ENCODE peak calls at places on chromosomes 5 and 9, in ten cellular contexts. One of them, this sample, is unnamed.

GRCh38 chr5:103668281-103668680 is 105.7 kb upstream of the NUDT12 start:
- DNase-seq in RWPE1: no peak
- DNase-seq in hippocampal formation: no peak
- DNase-seq in GM13977: no peak
- DNase-seq in mucosa of descending colon: no peak
- DNase-seq in NCI-H526 treated with DMSO at 0.1 percent for 48 hours: no peak
- DNase-seq in heart left ventricle: no peak
- DNase-seq in HS-5: no peak
- DNase-seq in heart right ventricle: no peak
- DNase-seq in HTR-8/SVneo: no peak
- DNase-seq in this sample: no peak

GRCh38 chr9:20771721-20772120 is 87.7 kb downstream of the FOCAD start:
- DNase-seq in RWPE1: no peak
- DNase-seq in hippocampal formation: no peak
- DNase-seq in GM13977: no peak
- DNase-seq in mucosa of descending colon: no peak
- DNase-seq in NCI-H526 treated with DMSO at 0.1 percent for 48 hours: no peak
- DNase-seq in heart left ventricle: no peak
- DNase-seq in HS-5: no peak
- DNase-seq in heart right ventricle: no peak
- DNase-seq in HTR-8/SVneo: no peak
- DNase-seq in this sample: no peak

GRCh38 chr5:87900419-87900818 is 368.2 kb downstream of the TMEM161B start:
- DNase-seq in RWPE1: no peak
- DNase-seq in hippocampal formation: no peak
- DNase-seq in GM13977: no peak
- DNase-seq in mucosa of descending colon: no peak
- DNase-seq in NCI-H526 treated with DMSO at 0.1 percent for 48 hours: no peak
- DNase-seq in heart left ventricle: no peak
- DNase-seq in HS-5: no peak
- DNase-seq in heart right ventricle: no peak
- DNase-seq in HTR-8/SVneo: no peak
- DNase-seq in this sample: no peak

GRCh38 chr5:83475540-83476469 is 4.3 kb downstream of the VCAN start:
- DNase-seq in RWPE1: peak; percentile 60
- DNase-seq in hippocampal formation: no peak
- DNase-seq in GM13977: no peak
- DNase-seq in mucosa of descending colon: no peak
- DNase-seq in NCI-H526 treated with DMSO at 0.1 percent for 48 hours: no peak
- DNase-seq in heart left ventricle: no peak
- DNase-seq in HS-5: peak; percentile 71
- DNase-seq in heart right ventricle: no peak
- DNase-seq in HTR-8/SVneo: peak; percentile 15
- DNase-seq in this sample: no peak

GRCh38 chr9:107243757-107244156 is 39.3 kb upstream of the RAD23B start:
- DNase-seq in RWPE1: peak; percentile 91
- DNase-seq in hippocampal formation: no peak
- DNase-seq in GM13977: no peak
- DNase-seq in mucosa of descending colon: no peak
- DNase-seq in NCI-H526 treated with DMSO at 0.1 percent for 48 hours: no peak
- DNase-seq in heart left ventricle: no peak
- DNase-seq in HS-5: peak; percentile 77
- DNase-seq in heart right ventricle: no peak
- DNase-seq in HTR-8/SVneo: no peak
- DNase-seq in this sample: no peak

GRCh38 chr5:147659166-147659929 is 123.2 kb downstream of the JAKMIP2 start:
- DNase-seq in RWPE1: no peak
- DNase-seq in hippocampal formation: no peak
- DNase-seq in GM13977: no peak
- DNase-seq in mucosa of descending colon: peak; percentile 63
- DNase-seq in NCI-H526 treated with DMSO at 0.1 percent for 48 hours: no peak
- DNase-seq in heart left ventricle: no peak
- DNase-seq in HS-5: no peak
- DNase-seq in heart right ventricle: no peak
- DNase-seq in HTR-8/SVneo: no peak
- DNase-seq in this sample: no peak

GRCh38 chr5:112772095-112772494 is 34.4 kb downstream of the APC start:
- DNase-seq in RWPE1: peak; percentile 5
- DNase-seq in hippocampal formation: no peak
- DNase-seq in GM13977: no peak
- DNase-seq in mucosa of descending colon: no peak
- DNase-seq in NCI-H526 treated with DMSO at 0.1 percent for 48 hours: no peak
- DNase-seq in heart left ventricle: no peak
- DNase-seq in HS-5: no peak
- DNase-seq in heart right ventricle: no peak
- DNase-seq in HTR-8/SVneo: no peak
- DNase-seq in this sample: no peak

GRCh38 chr5:42995152-42995751 is 44.9 kb downstream of the ANXA2R start:
- DNase-seq in RWPE1: no peak
- DNase-seq in hippocampal formation: no peak
- DNase-seq in GM13977: no peak
- DNase-seq in mucosa of descending colon: no peak
- DNase-seq in NCI-H526 treated with DMSO at 0.1 percent for 48 hours: no peak
- DNase-seq in heart left ventricle: no peak
- DNase-seq in HS-5: no peak
- DNase-seq in heart right ventricle: no peak
- DNase-seq in HTR-8/SVneo: no peak
- DNase-seq in this sample: no peak

GRCh38 chr9:68416891-68417570 is 60.6 kb downstream of the PGM5 start:
- DNase-seq in RWPE1: no peak
- DNase-seq in hippocampal formation: no peak
- DNase-seq in GM13977: peak; percentile 7
- DNase-seq in mucosa of descending colon: no peak
- DNase-seq in NCI-H526 treated with DMSO at 0.1 percent for 48 hours: no peak
- DNase-seq in heart left ventricle: no peak
- DNase-seq in HS-5: no peak
- DNase-seq in heart right ventricle: no peak
- DNase-seq in HTR-8/SVneo: no peak
- DNase-seq in this sample: no peak

GRCh38 chr5:109690456-109691247 is 925 bp downstream of the MAN2A1 start:
- DNase-seq in RWPE1: peak; percentile 73
- DNase-seq in hippocampal formation: peak; percentile 94
- DNase-seq in GM13977: peak; percentile 47
- DNase-seq in mucosa of descending colon: peak; percentile 81
- DNase-seq in NCI-H526 treated with DMSO at 0.1 percent for 48 hours: peak; percentile 25
- DNase-seq in heart left ventricle: peak; percentile 73
- DNase-seq in HS-5: peak; percentile 55
- DNase-seq in heart right ventricle: peak; percentile 74
- DNase-seq in HTR-8/SVneo: peak; percentile 59
- DNase-seq in this sample: peak; percentile 18